ENCODE peak calls at places on chromosome 1, in nine cellular contexts. M is BE2C, U is right lobe of liver, D is PC-9, E is heart right ventricle, Q is A549, T is heart left ventricle, F is breast epithelium, K is esophagus squamous epithelium. H is an unnamed sample.

GRCh38 chr1:201711101-201711597 is 117.8 kb upstream of the IPO9 start:
- DNase-seq in M (no peak), U (no peak), D (no peak), E (no peak), Q (no peak), T (no peak), F (no peak), K (no peak), H (no peak)

GRCh38 chr1:235954306-235955283 is 87.9 kb upstream of the LYST start:
- DNase-seq in M (no peak), U (no peak), D (no peak), E (no peak), Q (no peak), T (no peak), F (no peak), K (peak; percentile 30), H (peak; percentile 78)

GRCh38 chr1:25785321-25786067 is 14.5 kb upstream of the SELENON start:
- DNase-seq in M (no peak), U (no peak), D (no peak), E (no peak), Q (no peak), T (no peak), F (no peak), K (no peak), H (no peak)

GRCh38 chr1:17494114-17494729 is 45.3 kb upstream of the ARHGEF10L start:
- DNase-seq in M (peak; percentile 66), U (peak; percentile 71), D (peak; percentile 77), E (peak; percentile 56), Q (peak; percentile 78), T (peak; percentile 42), F (peak; percentile 68), K (no peak), H (peak; percentile 79)

GRCh38 chr1:176897350-176898236 is 266.9 kb downstream of the ASTN1 start:
- DNase-seq in M (peak; percentile 77), U (peak; percentile 34), D (peak; percentile 56), E (peak; percentile 38), Q (peak; percentile 52), T (peak; percentile 35), F (peak; percentile 57), K (no peak), H (peak; percentile 62)

GRCh38 chr1:91744973-91745648 is 140.8 kb downstream of the TGFBR3 start:
- DNase-seq in M (no peak), U (peak; percentile 48), D (no peak), E (peak; percentile 72), Q (no peak), T (peak; percentile 65), F (no peak), K (no peak), H (no peak)

GRCh38 chr1:152869808-152870419 is 8.2 kb upstream of the SMCP start:
- DNase-seq in M (peak; percentile 69), U (peak; percentile 58), D (no peak), E (peak; percentile 36), Q (peak; percentile 71), T (peak; percentile 29), F (peak; percentile 55), K (no peak), H (peak; percentile 53)

GRCh38 chr1:54280652-54281051 is 80.7 kb downstream of the MRPL37 start:
- DNase-seq in M (no peak), U (no peak), D (no peak), E (no peak), Q (no peak), T (no peak), F (no peak), K (no peak), H (no peak)

GRCh38 chr1:2413495-2414296 is 1.3 kb upstream of the PEX10 start:
- DNase-seq in M (peak; percentile 28), U (no peak), D (no peak), E (no peak), Q (peak; percentile 42), T (no peak), F (no peak), K (no peak), H (no peak)

GRCh38 chr1:204065174-204065985 is 7.5 kb upstream of the SOX13 start:
- DNase-seq in M (no peak), U (peak; percentile 52), D (no peak), E (peak; percentile 78), Q (no peak), T (peak; percentile 77), F (no peak), K (no peak), H (no peak)

GRCh38 chr1:8202182-8202905 is 115.6 kb upstream of the SLC45A1 start:
- DNase-seq in M (peak; percentile 20), U (peak; percentile 87), D (peak; percentile 89), E (peak; percentile 56), Q (peak; percentile 90), T (peak; percentile 56), F (no peak), K (no peak), H (peak; percentile 64)

GRCh38 chr1:31501505-31501904 is 74.8 kb upstream of the TINAGL1 start:
- DNase-seq in M (no peak), U (no peak), D (peak; percentile 22), E (no peak), Q (no peak), T (no peak), F (no peak), K (no peak), H (no peak)
- TF ChIP-seq CTCF in M (no peak), U (no peak), D (peak; percentile 42), E (no peak), Q (no peak), T (no peak), F (no peak), K (no peak), H (no peak)

GRCh38 chr1:154837034-154837678 is 32.9 kb downstream of the KCNN3 start:
- DNase-seq in M (no peak), U (no peak), D (no peak), E (peak; percentile 58), Q (no peak), T (peak; percentile 56), F (no peak), K (no peak), H (no peak)

GRCh38 chr1:154839691-154840090 is 30.4 kb downstream of the KCNN3 start:
- DNase-seq in M (peak; percentile 39), U (no peak), D (no peak), E (no peak), Q (no peak), T (no peak), F (no peak), K (no peak), H (peak; percentile 65)

GRCh38 chr1:154837679-154838171 is 32.4 kb downstream of the KCNN3 start:
- DNase-seq in M (peak; percentile 65), U (no peak), D (no peak), E (peak; percentile 69), Q (no peak), T (peak; percentile 75), F (no peak), K (no peak), H (peak; percentile 57)

GRCh38 chr1:154838988-154839387 is 31.1 kb downstream of the KCNN3 start:
- DNase-seq in M (no peak), U (no peak), D (no peak), E (no peak), Q (no peak), T (no peak), F (no peak), K (no peak), H (no peak)

DNA sequence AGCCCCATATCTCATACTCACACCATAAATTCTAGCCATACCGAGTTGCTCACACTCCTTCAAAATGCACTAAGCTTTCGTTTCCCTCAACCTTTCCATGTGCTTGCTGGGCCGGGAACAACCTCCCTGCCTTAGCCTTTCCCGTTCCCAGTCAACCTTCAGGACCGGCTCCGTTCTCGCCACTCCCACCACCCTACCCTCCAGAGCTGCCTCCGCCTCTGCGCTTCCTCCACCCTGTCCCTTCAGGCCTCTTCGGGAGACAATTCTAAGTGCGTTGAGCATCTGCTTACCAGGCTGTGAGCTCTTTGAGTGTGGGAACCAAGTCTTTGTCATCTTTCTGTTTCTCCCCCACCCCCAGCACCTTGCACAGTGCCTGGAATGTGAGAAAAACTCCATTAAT is 31.6 kb downstream of the KCNN3 start:
- DNase-seq in M (no peak), U (no peak), D (no peak), E (no peak), Q (no peak), T (no peak), F (no peak), K (no peak), H (no peak)
- H3K4me1 ChIP-seq in M (peaks cover 15% of the 10 kb centered on the region), U (no peaks in the 10 kb centered on the region), D (no peaks in the 10 kb centered on the region), E (peaks cover 18% of the 10 kb centered on the region), Q (no peaks in the 10 kb centered on the region), T (peaks cover 12% of the 10 kb centered on the region), F (no peaks in the 10 kb centered on the region), K (no peaks in the 10 kb centered on the region), H (peaks cover 68% of the 10 kb centered on the region)

DNA sequence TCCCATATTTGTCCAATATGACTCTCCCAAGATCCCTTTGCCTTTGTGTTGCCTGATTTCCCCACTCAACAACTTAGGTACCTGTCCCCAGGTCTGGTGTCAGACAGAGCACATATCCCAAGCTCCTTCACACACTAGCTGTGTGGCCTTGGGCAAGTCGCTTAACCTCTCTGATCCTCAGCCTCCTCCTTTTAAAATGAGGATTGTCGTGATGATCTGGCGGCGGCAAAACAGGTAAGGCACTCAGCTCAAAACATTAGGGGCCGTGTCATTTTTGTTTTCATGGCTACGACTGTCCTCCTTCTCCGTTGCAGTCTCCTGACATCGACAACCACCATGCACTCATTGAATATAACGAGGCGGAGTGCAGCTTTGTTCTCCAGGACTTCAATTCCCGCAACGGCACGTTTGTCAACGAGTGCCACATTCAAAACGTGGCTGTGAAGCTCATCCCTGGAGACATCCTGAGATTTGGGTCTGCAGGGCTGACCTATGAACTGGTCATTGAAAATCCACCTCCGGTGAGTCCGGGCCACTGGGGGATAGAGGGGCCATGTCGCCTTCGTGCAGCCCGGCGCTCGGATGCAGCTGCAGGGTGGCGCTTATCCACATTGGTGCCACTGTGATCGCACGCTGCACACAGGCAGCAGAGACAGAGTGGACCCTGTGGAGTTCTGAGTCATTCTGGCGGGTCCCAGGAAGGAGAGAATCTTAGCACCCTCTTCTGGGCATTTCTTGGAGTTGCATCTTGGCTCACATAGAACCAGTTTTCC is 25.2 kb downstream of the FHAD1 start:
- DNase-seq in M (peak; percentile 65), U (peak; percentile 51), D (peak; percentile 54), E (peak; percentile 46), Q (peak; percentile 71), T (peak; percentile 49), F (peak; percentile 56), K (no peak), H (peak; percentile 64)
- TF ChIP-seq CTCF in M (peak; percentile 73), U (peak; percentile 65), D (peak; percentile 77), E (peak; percentile 79), Q (peak; percentile 75), T (peak; percentile 84), F (peak; percentile 23), K (peak; percentile 91), H (peak; percentile 83)

GRCh38 chr1:39268112-39268581 is 63.7 kb downstream of the MACF1 start:
- DNase-seq in M (no peak), U (no peak), D (no peak), E (peak; percentile 63), Q (no peak), T (peak; percentile 62), F (no peak), K (no peak), H (no peak)

GRCh38 chr1:39266792-39267191 is 62.3 kb downstream of the MACF1 start:
- DNase-seq in M (no peak), U (no peak), D (no peak), E (no peak), Q (no peak), T (no peak), F (no peak), K (no peak), H (no peak)

GRCh38 chr1:39268906-39269305 is 64.4 kb downstream of the MACF1 start:
- DNase-seq in M (no peak), U (no peak), D (no peak), E (no peak), Q (no peak), T (no peak), F (no peak), K (no peak), H (no peak)

GRCh38 chr1:39269349-39269748 is 64.9 kb downstream of the MACF1 start:
- DNase-seq in M (no peak), U (no peak), D (no peak), E (no peak), Q (no peak), T (no peak), F (no peak), K (no peak), H (no peak)

GRCh38 chr1:39266269-39266668 is 61.8 kb downstream of the MACF1 start:
- DNase-seq in M (no peak), U (no peak), D (no peak), E (no peak), Q (peak; percentile 15), T (no peak), F (no peak), K (no peak), H (no peak)
- H3K4me1 ChIP-seq in M (no peaks in the 10 kb centered on the region), U (peaks cover 7% of the 10 kb centered on the region), D (no peaks in the 10 kb centered on the region), E (peaks cover 34% of the 10 kb centered on the region), Q (peaks cover 23% of the 10 kb centered on the region), T (peaks cover 19% of the 10 kb centered on the region), F (no peaks in the 10 kb centered on the region), K (peaks cover 22% of the 10 kb centered on the region), H (peaks cover 64% of the 10 kb centered on the region)